ENCODE peak calls at places on chromosomes 11 and 22, in eight cellular contexts. T is fibroblast of mammary gland, A is MM.1S, L is tibial nerve, X is retinal pigment epithelial cell, Q is dorsolateral prefrontal cortex, W is HFF-Myc, K is kidney epithelial cell. P is an unnamed sample.

GRCh38 chr22:43110444-43110926 is at the start of gene BIK:
- DNase-seq in T (peak), A (peak), L (no peak), X (no peak), Q (no peak), W (no peak), K (no peak), P (no peak)

GRCh38 chr11:67291481-67292381 is 2.6 kb downstream of the ANKRD13D start:
- DNase-seq in T (no peak), A (no peak), L (no peak), X (no peak), Q (no peak), W (no peak), K (no peak), P (no peak)

GRCh38 chr22:37230673-37231405 is 13.2 kb downstream of the RAC2 start:
- DNase-seq in T (no peak), A (peak), L (no peak), X (no peak), Q (no peak), W (no peak), K (no peak), P (no peak)

GRCh38 chr11:130644187-130644586 is 195.7 kb downstream of the ADAMTS15 start:
- DNase-seq in T (no peak), A (no peak), L (no peak), X (no peak), Q (no peak), W (no peak), K (no peak), P (no peak)

GRCh38 chr11:33040862-33041453 is 1.6 kb downstream of the TCP11L1 start:
- DNase-seq in T (no peak), A (no peak), L (no peak), X (no peak), Q (no peak), W (no peak), K (no peak), P (no peak)

GRCh38 chr22:37309221-37310074 is 27.1 kb downstream of the CYTH4 start:
- DNase-seq in T (no peak), A (no peak), L (no peak), X (no peak), Q (no peak), W (no peak), K (no peak), P (no peak)

GRCh38 chr11:92628401-92629292 is 340.8 kb upstream of the MTNR1B start:
- DNase-seq in T (no peak), A (no peak), L (no peak), X (no peak), Q (no peak), W (no peak), K (no peak), P (no peak)

GRCh38 chr11:78379039-78379670 is 38.5 kb downstream of the GAB2 start:
- DNase-seq in T (peak), A (no peak), L (no peak), X (no peak), Q (no peak), W (no peak), K (no peak), P (no peak)

GRCh38 chr11:67667490-67668190 is 6.8 kb downstream of the ALDH3B2 start:
- DNase-seq in T (no peak), A (no peak), L (no peak), X (no peak), Q (no peak), W (no peak), K (no peak), P (no peak)

GRCh38 chr11:102172127-102172848 is 62.0 kb downstream of the YAP1 start:
- DNase-seq in T (peak), A (no peak), L (no peak), X (no peak), Q (no peak), W (no peak), K (no peak), P (no peak)

GRCh38 chr11:2993000-2993330 is 836 bp upstream of the NAP1L4 start:
- DNase-seq in T (no peak), A (peak), L (no peak), X (no peak), Q (no peak), W (no peak), K (no peak), P (no peak)

GRCh38 chr11:36153581-36153980 is 135.6 kb downstream of the COMMD9 start:
- DNase-seq in T (no peak), A (no peak), L (no peak), X (no peak), Q (no peak), W (no peak), K (no peak), P (no peak)

GRCh38 chr22:19011075-19011474 is 75.0 kb upstream of the PRODH start:
- DNase-seq in T (no peak), A (no peak), L (no peak), X (no peak), Q (no peak), W (no peak), K (no peak), P (no peak)

GRCh38 chr11:57426754-57427691 is at the start of gene SLC43A3:
- DNase-seq in T (peak), A (no peak), L (peak), X (peak), Q (no peak), W (peak), K (peak), P (no peak)
- TF ChIP-seq CTCF in T (no peak), A (no peak), L (no peak), X (no peak), Q (no peak), W (no peak), K (peak), P (no peak)

GRCh38 chr11:57417056-57417455 is 9.9 kb downstream of the SLC43A3 start:
- DNase-seq in T (peak), A (no peak), L (no peak), X (no peak), Q (no peak), W (no peak), K (no peak), P (no peak)
- H3K4me3 ChIP-seq in T (no peak), A (no peak), L (no peak), X (no peak), Q (no peak), W (no peak), K (no peak), P (no peak)

DNA sequence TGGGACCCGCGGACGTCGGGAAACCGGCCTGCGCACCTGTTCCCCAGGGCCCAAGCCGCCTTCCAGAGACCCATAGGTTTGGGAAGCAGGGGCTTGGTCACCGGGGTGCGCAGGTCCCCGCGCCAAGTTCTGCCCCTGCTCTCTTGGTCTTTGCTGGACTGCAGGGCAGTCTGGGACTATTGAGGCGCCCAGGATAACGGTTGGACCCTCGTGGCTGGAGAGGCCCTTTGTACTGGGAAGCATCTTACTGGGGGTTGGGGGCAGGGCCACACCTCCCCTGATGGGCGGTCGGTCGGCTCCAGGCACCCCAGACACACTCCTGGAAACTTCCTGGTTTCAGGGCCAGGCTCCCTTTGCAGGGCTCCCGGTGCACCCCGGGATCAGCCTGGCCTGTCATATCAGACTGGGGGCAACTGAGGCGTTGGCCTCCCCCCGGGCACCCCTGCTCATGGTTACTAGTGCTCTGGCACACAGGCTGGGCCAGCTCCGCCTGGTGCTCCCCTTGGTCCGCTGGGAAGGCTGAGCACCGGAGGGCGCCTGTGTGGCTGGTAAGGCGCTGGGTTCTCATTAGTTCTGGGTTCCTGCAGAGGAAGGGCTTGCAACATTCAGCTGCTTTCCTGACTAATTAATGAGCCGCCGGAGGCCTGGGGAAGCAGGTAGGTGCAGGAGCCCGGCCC is 1250.5 kb downstream of the BRD1 start:
- DNase-seq in T (no peak), A (no peak), L (no peak), X (no peak), Q (no peak), W (no peak), K (no peak), P (no peak)
- TF ChIP-seq CTCF in T (no peak), A (no peak), L (no peak), X (no peak), Q (no peak), W (no peak), K (no peak), P (no peak)

GRCh38 chr11:73670808-73671207 is 24.4 kb downstream of the PLEKHB1 start:
- DNase-seq in T (no peak), A (no peak), L (no peak), X (no peak), Q (no peak), W (no peak), K (no peak), P (no peak)
- H3K4me3 ChIP-seq in T (no peak), A (no peak), L (no peak), X (no peak), Q (no peak), W (no peak), K (no peak), P (no peak)

DNA sequence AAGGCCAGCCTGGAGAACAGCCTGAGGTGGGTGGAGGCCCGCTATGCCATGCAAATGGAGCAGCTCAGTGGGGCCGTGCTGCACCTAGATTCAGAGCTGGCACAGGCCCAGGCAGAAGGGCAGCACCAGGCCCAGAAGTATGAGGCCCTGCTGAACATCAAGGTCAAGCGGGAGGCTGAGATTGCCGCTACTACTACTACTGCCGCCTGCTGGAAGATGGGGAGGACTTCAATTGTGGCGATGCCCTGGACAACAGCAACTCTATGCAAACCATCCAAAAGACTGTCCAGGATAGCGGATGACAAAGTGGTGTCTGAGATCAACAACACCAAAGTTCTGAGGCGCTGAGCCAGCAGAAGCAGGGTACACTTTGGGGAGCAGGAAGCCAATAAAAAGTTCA is 3.1 kb upstream of the TMEM218 start:
- DNase-seq in T (peak), A (peak), L (no peak), X (no peak), Q (no peak), W (no peak), K (no peak), P (no peak)
- TF ChIP-seq CTCF in T (peak), A (peak), L (no peak), X (peak), Q (no peak), W (peak), K (no peak), P (no peak)

GRCh38 chr11:475941-476340 is 25.9 kb downstream of the PTDSS2 start:
- DNase-seq in T (no peak), A (no peak), L (no peak), X (no peak), Q (no peak), W (no peak), K (no peak), P (no peak)
- H3K4me3 ChIP-seq in T (no peak), A (no peak), L (no peak), X (no peak), Q (no peak), W (no peak), K (no peak), P (no peak)

GRCh38 chr22:39384750-39385480 is 14.7 kb upstream of the TAB1 start:
- DNase-seq in T (no peak), A (no peak), L (no peak), X (no peak), Q (no peak), W (no peak), K (no peak), P (no peak)
- TF ChIP-seq CTCF in T (peak), A (no peak), L (no peak), X (peak), Q (peak), W (peak), K (peak), P (peak)

GRCh38 chr22:34370711-34371110 is 450.4 kb upstream of the LARGE1 start:
- DNase-seq in T (no peak), A (no peak), L (no peak), X (no peak), Q (no peak), W (no peak), K (no peak), P (no peak)
- H3K4me3 ChIP-seq in T (no peak), A (no peak), L (no peak), X (no peak), Q (no peak), W (no peak), K (no peak), P (no peak)

DNA sequence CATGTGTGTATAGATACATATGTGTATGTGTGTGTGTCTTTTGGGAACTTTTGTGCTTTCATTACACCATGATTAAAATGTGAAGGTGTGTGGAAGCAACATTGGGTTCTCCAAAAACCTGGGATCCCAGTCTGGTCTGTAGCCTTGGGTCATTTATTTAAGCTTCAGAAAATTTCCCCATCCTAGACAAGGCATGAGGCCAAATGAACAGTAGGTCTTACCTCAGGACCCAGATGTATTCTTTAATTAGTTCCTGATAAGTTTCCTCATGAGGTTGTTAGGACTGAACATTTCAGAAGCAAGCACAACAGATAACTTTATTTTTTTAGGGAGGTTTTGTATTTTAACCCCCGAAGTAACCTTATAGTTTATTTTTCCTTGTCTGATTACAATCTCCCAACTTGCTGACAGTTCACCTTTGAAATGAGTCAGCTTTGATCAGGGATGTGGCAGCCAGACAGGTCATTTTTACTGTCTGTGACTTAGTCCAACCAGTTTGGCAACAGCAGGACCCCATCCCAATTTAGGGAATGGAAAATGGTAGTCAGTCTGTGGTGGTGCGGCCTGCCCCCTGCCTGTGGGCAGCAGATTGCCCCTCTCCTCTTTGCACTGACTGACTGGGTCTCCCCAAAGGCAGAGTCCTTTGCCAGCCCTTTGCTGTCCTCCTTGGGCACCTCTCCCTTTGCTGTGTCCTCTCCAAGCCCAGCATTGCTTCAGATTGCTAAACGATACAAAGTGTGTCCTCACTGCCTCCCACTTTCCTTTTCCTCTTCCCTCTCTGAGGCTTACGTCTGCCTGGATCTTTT is 88.3 kb downstream of the NAV2 start:
- DNase-seq in T (peak), A (no peak), L (no peak), X (no peak), Q (no peak), W (no peak), K (no peak), P (no peak)
- TF ChIP-seq CTCF in T (peak), A (no peak), L (no peak), X (peak), Q (no peak), W (no peak), K (no peak), P (peak)

GRCh38 chr22:35349368-35349703 is 31.6 kb upstream of the HMOX1 start:
- DNase-seq in T (no peak), A (no peak), L (no peak), X (no peak), Q (no peak), W (no peak), K (no peak), P (no peak)

GRCh38 chr22:35350539-35351503 is 30.1 kb upstream of the HMOX1 start:
- DNase-seq in T (peak), A (peak), L (peak), X (peak), Q (peak), W (peak), K (peak), P (no peak)

GRCh38 chr22:35348703-35349102 is 32.2 kb upstream of the HMOX1 start:
- DNase-seq in T (no peak), A (no peak), L (no peak), X (no peak), Q (no peak), W (no peak), K (no peak), P (no peak)

GRCh38 chr22:35348026-35348590 is 32.8 kb upstream of the HMOX1 start:
- DNase-seq in T (no peak), A (no peak), L (no peak), X (no peak), Q (no peak), W (no peak), K (no peak), P (no peak)

GRCh38 chr22:35349704-35350538 is 31.0 kb upstream of the HMOX1 start:
- DNase-seq in T (no peak), A (no peak), L (no peak), X (no peak), Q (no peak), W (no peak), K (no peak), P (no peak)
- H3K4me3 ChIP-seq in T (no peak), A (no peak), L (no peak), X (no peak), Q (no peak), W (no peak), K (no peak), P (no peak)

P was measured in epithelial cell of proximal tubule.